ENCODE peak calls at places on chromosomes 4 and X, in seven cellular contexts. M, B, D, I, J, Y and Z are unnamed samples.

GRCh38 chr4:145076473-145076855 is 21.5 kb downstream of the ANAPC10 start:
- DNase-seq in D (no peak), Y (no peak), I (no peak), M (no peak), B (no peak), J (no peak), Z (no peak)

GRCh38 chr4:188266386-188266785 is 127.1 kb downstream of the TRIML1 start:
- DNase-seq in M (no peak), B (no peak), Y (no peak), D (no peak), J (no peak), I (no peak), Z (no peak)

GRCh38 chrX:274904-275475 is 6.2 kb upstream of the PLCXD1 start:
- DNase-seq in Y (no peak), J (no peak), I (peak), D (no peak), B (peak), M (no peak), Z (peak)

GRCh38 chr4:145176641-145177432 is 3.6 kb downstream of the OTUD4 start:
- DNase-seq in I (no peak), Y (no peak), B (no peak), M (no peak), D (no peak), J (no peak), Z (no peak)

GRCh38 chr4:53450773-53451172 is 73.3 kb downstream of the FIP1L1 start:
- DNase-seq in J (no peak), D (no peak), Y (peak), M (peak), B (peak), I (no peak), Z (no peak)

GRCh38 chr4:172725581-172725980 is 443.0 kb upstream of the GALNT7 start:
- DNase-seq in I (no peak), D (no peak), M (no peak), Y (peak), J (no peak), B (no peak), Z (no peak)

GRCh38 chrX:97057349-97057909 is 173.7 kb downstream of the RPA4 start:
- DNase-seq in I (no peak), Y (no peak), J (no peak), D (no peak), B (no peak), M (no peak), Z (no peak)

GRCh38 chr4:2886622-2887021 is 43.0 kb downstream of the ADD1 start:
- DNase-seq in B (no peak), M (no peak), Y (no peak), D (no peak), J (no peak), I (no peak), Z (peak)

GRCh38 chr4:170089274-170089742 is 448 bp downstream of the AADAT start:
- DNase-seq in M (peak), Y (peak), I (no peak), D (no peak), J (no peak), B (peak), Z (peak)

GRCh38 chr4:38523524-38524448 is 140.2 kb upstream of the KLF3 start:
- DNase-seq in Y (no peak), J (no peak), D (no peak), I (no peak), M (no peak), B (no peak), Z (no peak)

DNA sequence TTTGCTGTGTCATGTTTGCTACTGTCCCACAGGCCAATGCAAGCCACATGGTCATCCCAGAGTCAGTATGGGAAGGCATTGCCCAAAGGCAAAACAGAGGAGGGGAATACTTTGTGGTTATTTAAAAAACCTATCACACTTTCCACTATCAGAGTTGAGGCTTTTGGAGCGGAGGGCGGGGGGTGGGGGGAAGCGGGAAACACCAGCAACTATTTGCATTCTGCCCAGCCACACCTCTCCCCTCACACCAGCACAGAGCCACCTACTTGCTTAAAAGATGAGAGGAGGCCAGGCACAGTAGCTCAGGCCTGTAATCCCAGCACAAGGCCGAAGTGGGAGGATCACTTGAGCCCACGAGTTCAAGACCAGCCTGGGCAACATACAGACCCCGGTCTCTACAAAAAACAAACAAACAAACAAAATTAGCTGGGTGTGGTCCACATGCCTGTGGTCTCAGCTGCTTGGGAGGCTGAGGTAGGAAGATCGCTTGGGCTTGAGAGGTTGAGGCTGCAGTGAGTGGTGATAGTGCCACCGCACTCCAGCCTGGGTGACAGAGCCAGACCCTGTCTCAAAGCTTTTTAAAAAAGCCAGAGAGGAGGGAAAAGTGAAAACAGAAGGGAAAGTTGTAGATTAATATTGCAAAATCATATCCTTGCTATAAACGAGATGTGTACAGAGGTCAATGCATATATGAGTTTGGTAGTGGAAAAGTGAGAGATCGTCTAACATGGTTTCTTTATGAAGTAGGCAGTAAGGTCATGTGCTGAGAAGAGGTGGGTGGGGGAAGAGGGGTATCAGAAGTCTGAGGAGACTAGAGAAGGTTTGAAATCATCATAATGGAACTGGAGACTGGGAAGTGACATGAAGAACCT is 1.9 kb upstream of the CHST7 start:
- DNase-seq in Y (no peak), J (no peak), M (no peak), D (no peak), I (no peak), B (no peak), Z (no peak)
- TF ChIP-seq CTCF in Y (no peak), J (no peak), M (no peak), D (no peak), I (no peak), B (no peak), Z (no peak)

GRCh38 chr4:57426779-57427395 is 316.7 kb upstream of the IGFBP7 start:
- DNase-seq in I (no peak), D (peak), M (peak), B (peak), J (no peak), Y (peak), Z (peak)
- TF ChIP-seq CTCF in I (no peak), D (peak), M (peak), B (no peak), J (peak), Y (peak), Z (peak)

GRCh38 chrX:68500105-68500504 is 1.3 kb downstream of the YIPF6 start:
- DNase-seq in Y (no peak), D (no peak), M (no peak), J (no peak), I (no peak), B (no peak), Z (no peak)

GRCh38 chrX:68492583-68492982 is 6.3 kb upstream of the YIPF6 start:
- DNase-seq in Y (no peak), B (no peak), I (no peak), M (no peak), J (no peak), D (no peak), Z (no peak)

GRCh38 chrX:68498508-68499379 is at the start of gene YIPF6:
- DNase-seq in J (peak), D (no peak), M (peak), Y (peak), B (peak), I (peak), Z (peak)

GRCh38 chrX:68503830-68504229 is 5.0 kb downstream of the YIPF6 start:
- DNase-seq in J (no peak), B (no peak), D (no peak), I (no peak), M (no peak), Y (peak), Z (no peak)

DNA sequence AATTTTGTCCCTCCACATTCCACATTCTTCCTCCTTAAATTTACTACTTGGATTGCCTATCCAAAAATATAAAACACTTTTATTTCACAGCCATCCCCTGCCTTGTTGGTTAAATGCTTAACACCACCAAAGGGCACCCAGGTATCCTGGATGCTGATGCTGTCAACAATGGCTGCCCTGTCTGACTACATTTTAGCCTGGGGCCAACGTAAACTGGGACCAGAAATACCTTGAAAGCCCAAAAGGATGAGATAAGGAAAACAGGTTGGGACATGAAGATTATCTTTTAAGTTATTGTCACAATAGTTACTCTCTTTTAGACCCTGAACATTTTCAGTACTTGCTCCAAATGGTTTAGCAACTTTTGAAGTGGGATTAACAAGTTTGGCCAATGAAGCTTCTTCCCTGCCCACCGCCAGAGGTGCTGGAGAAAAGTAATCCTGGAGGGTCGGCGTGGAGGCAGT is 775 bp upstream of the YIPF6 start:
- DNase-seq in I (no peak), D (no peak), J (no peak), M (no peak), Y (peak), B (no peak), Z (no peak)
- TF ChIP-seq CTCF in I (no peak), D (peak), J (no peak), M (peak), Y (no peak), B (no peak), Z (no peak)

DNA sequence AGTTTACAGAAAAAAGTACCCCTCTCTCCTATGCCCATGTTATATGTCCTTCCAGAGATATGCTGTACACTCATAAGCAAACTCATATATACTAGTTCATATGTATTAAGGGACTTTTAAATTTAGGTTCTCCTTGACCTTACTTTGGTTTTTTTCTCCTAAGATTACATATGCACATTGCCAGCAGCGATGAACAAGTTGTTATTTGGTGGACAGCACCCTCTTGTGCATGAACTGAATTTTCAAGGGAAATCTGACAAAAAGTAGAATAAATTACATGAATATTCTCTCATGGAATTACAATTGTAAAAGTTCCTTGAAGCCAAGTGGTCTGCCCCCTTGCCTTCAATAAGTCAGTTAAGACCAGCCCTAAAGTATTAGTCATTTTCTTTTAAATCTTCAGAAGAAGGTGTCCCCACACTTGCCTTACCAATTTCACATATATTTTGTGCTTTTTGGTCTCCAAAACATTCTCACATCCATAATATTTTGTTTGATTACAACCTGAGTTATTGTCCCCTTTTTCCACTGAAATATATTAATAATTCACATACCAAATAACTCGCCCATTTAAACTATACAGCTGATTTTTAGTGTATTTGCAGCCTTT is 30.6 kb upstream of the SMARCA5 start:
- DNase-seq in B (no peak), M (peak), I (no peak), D (peak), Y (peak), J (no peak), Z (no peak)
- TF ChIP-seq CTCF in B (peak), M (peak), I (peak), D (peak), Y (peak), J (peak), Z (peak)

GRCh38 chr4:123398151-123398802 is 1.7 kb downstream of the SPRY1 start:
- DNase-seq in I (peak), B (peak), D (no peak), J (peak), M (peak), Y (peak), Z (peak)

GRCh38 chr4:123397276-123398150 is 918 bp downstream of the SPRY1 start:
- DNase-seq in J (peak), Y (peak), I (peak), D (no peak), M (peak), B (peak), Z (peak)

GRCh38 chr4:123399638-123400358 is 3.2 kb downstream of the SPRY1 start:
- DNase-seq in D (no peak), I (peak), B (no peak), Y (peak), M (peak), J (no peak), Z (no peak)

GRCh38 chr4:123396294-123397275 is at the start of gene SPRY1:
- DNase-seq in M (peak), D (no peak), Y (peak), I (peak), B (peak), J (peak), Z (peak)

DNA sequence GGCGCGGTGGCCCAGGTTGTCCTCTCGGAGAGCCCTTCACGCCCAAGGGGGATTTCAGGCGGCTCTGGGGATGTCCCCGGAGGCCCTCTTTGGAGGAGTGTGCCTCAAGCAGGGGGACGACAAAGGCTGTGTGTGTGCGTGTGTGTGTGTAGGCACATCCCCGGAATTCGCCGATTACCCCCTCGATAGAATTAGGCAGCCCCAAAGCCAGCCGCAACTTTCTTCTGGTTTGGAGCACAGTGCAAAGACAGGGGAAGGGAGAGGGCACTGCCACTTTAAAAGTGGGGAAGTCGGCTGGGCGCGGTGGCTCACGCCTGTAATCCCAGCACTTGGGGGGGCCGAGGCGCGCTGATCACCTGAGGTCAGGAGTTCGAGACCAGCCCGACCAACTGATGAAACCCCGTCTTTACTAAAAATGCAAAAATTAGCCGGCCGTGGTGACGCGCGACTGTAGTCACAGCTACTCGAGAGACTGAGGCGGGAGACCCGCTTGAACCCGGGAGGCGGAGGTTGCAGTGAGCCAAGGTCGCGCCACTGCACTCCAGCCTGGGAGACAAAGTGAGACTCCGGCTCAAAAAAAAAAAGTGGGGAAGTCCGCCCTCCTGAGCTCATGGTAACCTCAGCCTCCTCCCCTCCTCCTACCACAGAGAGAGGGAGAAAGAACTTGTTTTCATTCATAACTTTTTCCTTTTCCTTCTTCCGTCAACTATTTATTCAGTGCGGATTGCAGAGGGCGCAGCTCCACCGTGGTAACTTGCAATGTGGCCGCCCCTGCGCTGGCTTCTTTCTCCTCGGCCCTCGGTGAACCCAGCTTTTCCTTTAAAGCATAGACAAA is 2.4 kb downstream of the SPRY1 start:
- DNase-seq in D (no peak), J (peak), B (peak), I (peak), Y (peak), M (peak), Z (peak)
- TF ChIP-seq CTCF in D (peak), J (no peak), B (no peak), I (no peak), Y (peak), M (peak), Z (no peak)

DNA sequence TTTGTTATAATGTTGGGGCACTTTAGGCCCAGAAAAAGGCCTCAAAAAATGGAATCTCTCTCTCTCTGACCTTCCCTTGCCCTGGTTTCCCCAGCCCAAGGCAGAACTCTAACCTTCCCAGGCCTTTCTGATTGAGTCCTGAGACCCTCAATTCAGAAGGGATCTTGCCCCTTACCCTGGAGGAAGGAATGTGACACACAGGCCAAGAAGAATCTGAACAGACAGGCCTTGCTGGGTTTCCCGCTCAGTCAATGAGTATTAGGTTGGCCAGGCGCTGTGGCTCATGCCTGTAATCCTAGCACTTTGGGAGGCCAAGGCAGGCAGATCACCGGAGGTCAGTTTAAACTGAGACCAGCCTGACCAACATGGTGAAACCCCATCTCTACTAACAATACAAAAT is 27.6 kb downstream of the ELOVL6 start:
- DNase-seq in I (no peak), B (peak), J (no peak), Y (no peak), M (no peak), D (no peak), Z (no peak)
- TF ChIP-seq CTCF in I (no peak), B (peak), J (no peak), Y (no peak), M (peak), D (no peak), Z (no peak)

GRCh38 chr4:6943012-6943869 is 33.6 kb downstream of the TBC1D14 start:
- DNase-seq in I (peak), B (no peak), D (no peak), J (no peak), M (no peak), Y (no peak), Z (no peak)
- TF ChIP-seq CTCF in I (no peak), B (no peak), D (no peak), J (no peak), M (no peak), Y (no peak), Z (no peak)

GRCh38 chrX:38116706-38117105 is 104.0 kb downstream of the SRPX start:
- DNase-seq in Y (no peak), D (no peak), I (no peak), J (no peak), M (no peak), B (no peak), Z (no peak)
- TF ChIP-seq CTCF in Y (no peak), D (no peak), I (no peak), J (no peak), M (no peak), B (no peak), Z (no peak)

GRCh38 chr4:17276821-17277220 is 235.1 kb downstream of the QDPR start:
- DNase-seq in J (no peak), I (no peak), M (peak), B (no peak), Y (peak), D (no peak), Z (peak)

GRCh38 chr4:17283832-17284231 is 228.1 kb downstream of the QDPR start:
- DNase-seq in Y (no peak), D (no peak), B (no peak), I (no peak), M (no peak), J (no peak), Z (no peak)

GRCh38 chr4:17284323-17285175 is 227.3 kb downstream of the QDPR start:
- DNase-seq in B (no peak), Y (no peak), D (no peak), J (no peak), I (no peak), M (no peak), Z (no peak)

GRCh38 chr4:17283251-17283650 is 228.6 kb downstream of the QDPR start:
- DNase-seq in D (no peak), M (no peak), Y (no peak), I (no peak), B (no peak), J (no peak), Z (no peak)

DNA sequence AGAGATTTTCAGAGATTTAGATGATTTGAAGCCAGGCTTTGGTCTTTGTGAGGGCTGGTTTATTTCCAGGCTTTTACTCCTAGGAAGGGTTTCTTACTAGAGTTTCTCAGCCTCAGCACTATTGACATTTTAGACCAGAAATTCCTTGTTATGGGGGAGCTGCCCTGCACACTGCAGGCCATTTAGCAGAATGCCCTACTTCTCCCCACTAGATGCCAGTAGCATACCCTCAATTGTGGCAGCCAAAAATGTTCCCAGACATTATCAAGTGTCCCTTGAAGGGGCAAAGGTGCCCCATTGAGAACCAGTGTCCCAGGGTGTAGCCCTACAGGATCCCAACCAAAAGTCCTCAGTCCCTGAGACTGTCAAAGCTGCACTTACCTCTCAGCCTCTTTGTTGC is 231.6 kb downstream of the QDPR start:
- DNase-seq in M (no peak), D (no peak), I (no peak), B (no peak), Y (no peak), J (no peak), Z (no peak)
- TF ChIP-seq CTCF in M (no peak), D (peak), I (no peak), B (no peak), Y (no peak), J (no peak), Z (no peak)

GRCh38 chr4:54614094-54614493 is 43.7 kb upstream of the KIT start:
- DNase-seq in B (no peak), Y (no peak), J (no peak), I (no peak), D (no peak), M (no peak), Z (no peak)
- TF ChIP-seq CTCF in B (no peak), Y (no peak), J (no peak), I (no peak), D (no peak), M (no peak), Z (no peak)